ENCODE peak calls at places on chromosomes 7 and 10, in four cellular contexts. S, E, G and C are unnamed samples.

GRCh38 chr10:48589266-48589665 is 15.6 kb downstream of the ARHGAP22 start:
- DNase-seq in S (no peak), E (peak), G (no peak), C (no peak)

GRCh38 chr7:158392251-158392650 is 195.4 kb downstream of the PTPRN2 start:
- DNase-seq in S (no peak), E (no peak), G (no peak), C (no peak)

GRCh38 chr7:2158331-2159175 is 74.2 kb downstream of the MAD1L1 start:
- DNase-seq in S (peak), E (no peak), G (no peak), C (no peak)

GRCh38 chr10:66869635-66870034 is 56.2 kb upstream of the LRRTM3 start:
- DNase-seq in S (no peak), E (no peak), G (no peak), C (no peak)

GRCh38 chr10:69124558-69125121 is 662 bp downstream of the VPS26A start:
- DNase-seq in S (peak), E (peak), G (no peak), C (peak)

GRCh38 chr7:136049117-136049516 is 72.0 kb upstream of the MTPN start:
- DNase-seq in S (no peak), E (no peak), G (no peak), C (no peak)

GRCh38 chr7:50496541-50496940 is 46.4 kb upstream of the FIGNL1 start:
- DNase-seq in S (no peak), E (no peak), G (no peak), C (no peak)

GRCh38 chr10:118850418-118851061 is 95.8 kb upstream of the CACUL1 start:
- DNase-seq in S (peak), E (peak), G (peak), C (peak)

GRCh38 chr10:86062647-86063145 is 303.9 kb downstream of the GRID1 start:
- DNase-seq in S (no peak), E (no peak), G (no peak), C (no peak)